ENCODE peak calls at places on chromosomes 7 and 10, in eight cellular contexts. N, E, L, C, D, F, T and W are unnamed samples.

GRCh38 chr7:127437241-127437640 is 44.7 kb upstream of the ZNF800 start:
- DNase-seq in N (no peak), E (no peak), L (no peak), C (no peak), D (no peak), F (no peak), T (no peak), W (no peak)

GRCh38 chr10:117248700-117249465 is 8.0 kb downstream of the SLC18A2 start:
- DNase-seq in N (no peak), E (no peak), L (no peak), C (no peak), D (no peak), F (no peak), T (no peak), W (no peak)

GRCh38 chr7:91242097-91242846 is 22.0 kb upstream of the FZD1 start:
- DNase-seq in N (no peak), E (no peak), L (no peak), C (no peak), D (no peak), F (no peak), T (no peak), W (no peak)

GRCh38 chr7:92606985-92607384 is 16.8 kb upstream of the FAM133B start:
- DNase-seq in N (no peak), E (no peak), L (no peak), C (no peak), D (no peak), F (no peak), T (no peak), W (no peak)

GRCh38 chr10:2784766-2785165 is 282.6 kb upstream of the PFKP start:
- DNase-seq in N (no peak), E (no peak), L (no peak), C (no peak), D (no peak), F (no peak), T (no peak), W (no peak)

GRCh38 chr10:35225204-35225603 is 98.6 kb downstream of the CREM start:
- DNase-seq in N (no peak), E (no peak), L (no peak), C (no peak), D (no peak), F (no peak), T (no peak), W (peak; percentile 85)

GRCh38 chr7:140342732-140343514 is 55.4 kb downstream of the SLC37A3 start:
- DNase-seq in N (peak; percentile 31), E (peak; percentile 84), L (peak; percentile 75), C (no peak), D (peak; percentile 29), F (peak; percentile 64), T (peak; percentile 57), W (no peak)

GRCh38 chr10:47176903-47177860 is 122.8 kb upstream of the GDF10 start:
- DNase-seq in N (no peak), E (peak; percentile 11), L (no peak), C (no peak), D (no peak), F (no peak), T (no peak), W (no peak)

GRCh38 chr7:29563590-29564454 is at the start of gene PRR15:
- DNase-seq in N (peak; percentile 89), E (peak; percentile 96), L (no peak), C (peak; percentile 21), D (peak; percentile 64), F (peak; percentile 81), T (peak; percentile 91), W (no peak)

GRCh38 chr10:130994845-130995244 is 316.7 kb downstream of the TCERG1L start:
- DNase-seq in N (no peak), E (no peak), L (no peak), C (no peak), D (no peak), F (no peak), T (no peak), W (no peak)

GRCh38 chr7:27073066-27073465 is 22.7 kb downstream of the HOXA1 start:
- DNase-seq in N (no peak), E (no peak), L (no peak), C (no peak), D (no peak), F (no peak), T (no peak), W (no peak)

GRCh38 chr7:158263964-158264748 is 323.5 kb downstream of the PTPRN2 start:
- DNase-seq in N (no peak), E (no peak), L (no peak), C (no peak), D (peak; percentile 89), F (no peak), T (peak; percentile 62), W (no peak)

GRCh38 chr10:36638461-36638860 is 486.9 kb upstream of the ANKRD30A start:
- DNase-seq in N (no peak), E (no peak), L (no peak), C (no peak), D (no peak), F (no peak), T (no peak), W (no peak)

GRCh38 chr10:49327036-49327813 is 28.3 kb downstream of the C10orf71 start:
- DNase-seq in N (peak; percentile 17), E (no peak), L (no peak), C (peak; percentile 5), D (no peak), F (no peak), T (no peak), W (no peak)

GRCh38 chr10:76031099-76031498 is 599.7 kb downstream of the LRMDA start:
- DNase-seq in N (no peak), E (no peak), L (peak; percentile 20), C (no peak), D (no peak), F (no peak), T (no peak), W (no peak)

GRCh38 chr10:75250934-75251333 is 15.2 kb upstream of the COMTD1 start:
- DNase-seq in N (no peak), E (no peak), L (no peak), C (no peak), D (no peak), F (no peak), T (peak; percentile 29), W (no peak)

GRCh38 chr10:52313350-52314006 is 603 bp upstream of the DKK1 start:
- DNase-seq in N (no peak), E (peak; percentile 80), L (no peak), C (no peak), D (peak; percentile 52), F (peak; percentile 46), T (peak; percentile 8), W (no peak)

DNA sequence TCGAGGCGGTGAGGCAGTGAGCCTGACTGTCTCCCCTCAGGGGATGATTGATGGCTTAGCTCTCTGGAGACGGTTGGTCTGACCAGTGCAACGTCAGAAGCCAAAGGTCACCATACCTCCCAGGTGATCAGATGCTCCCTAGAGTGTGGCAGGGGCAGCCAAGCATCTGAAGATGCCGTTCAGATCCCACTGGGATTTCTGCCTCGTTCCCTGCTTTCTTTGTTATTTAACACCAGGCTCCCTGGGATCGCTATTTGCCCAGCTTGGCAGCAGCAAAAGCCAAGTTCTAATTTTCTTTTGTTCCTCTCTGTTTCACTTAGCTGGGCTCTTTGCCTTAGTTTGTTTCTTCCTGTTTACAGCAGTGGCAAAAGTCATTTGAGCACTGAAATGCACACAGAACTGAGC is 53.5 kb upstream of the SVIL start:
- DNase-seq in N (no peak), E (peak; percentile 86), L (no peak), C (no peak), D (no peak), F (peak; percentile 57), T (no peak), W (no peak)
- H3K27ac ChIP-seq in N (peak overlapping the region; percentile 55), E (peak overlapping the region; percentile 40), L (no peak overlapping the region), C (no peak overlapping the region), D (no peak overlapping the region), F (no peak overlapping the region), T (peak overlapping the region; percentile 18), W (no peak overlapping the region)

DNA sequence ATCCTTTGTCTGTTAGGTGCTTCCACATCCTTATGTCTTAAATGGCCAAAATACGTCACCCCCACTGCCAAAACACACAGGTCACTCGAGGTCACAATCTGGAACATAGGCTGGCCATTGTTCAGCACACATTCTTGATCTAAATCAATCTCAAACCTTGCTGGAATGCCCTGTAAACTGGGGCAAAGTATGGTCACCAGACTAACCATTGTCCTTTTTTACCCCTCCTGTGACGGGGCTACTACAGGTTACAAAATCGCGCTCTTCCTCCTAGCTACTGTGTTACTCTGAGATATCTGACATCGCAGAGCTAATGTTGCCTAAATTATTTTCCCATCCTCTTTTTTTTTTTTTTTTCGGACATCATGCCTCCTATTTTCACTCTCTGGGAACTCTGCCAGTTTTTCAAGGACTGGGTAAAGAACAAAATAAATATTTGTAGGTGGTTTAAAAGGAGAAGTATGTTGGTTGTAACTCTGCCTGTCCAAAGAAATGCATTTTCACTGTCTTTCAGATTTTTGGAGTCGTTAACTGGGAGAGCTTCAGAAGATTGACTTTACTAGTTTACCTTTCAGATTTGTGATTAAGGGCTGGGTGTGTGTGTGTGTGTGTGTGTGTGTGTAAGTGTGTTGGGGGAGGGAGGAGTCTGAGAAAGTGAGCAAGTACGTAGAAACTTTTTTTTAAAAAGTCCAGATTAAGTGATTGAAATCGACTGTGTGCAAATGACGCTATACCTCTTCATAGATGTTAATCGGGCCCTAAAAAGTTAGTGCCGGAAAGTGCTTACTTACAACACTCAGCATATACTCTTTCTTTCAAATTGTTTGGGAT is 942 bp upstream of the KIAA1217 start:
- DNase-seq in N (peak; percentile 36), E (peak; percentile 47), L (no peak), C (peak; percentile 59), D (peak; percentile 94), F (peak; percentile 51), T (peak; percentile 27), W (no peak)
- H3K4me3 ChIP-seq in N (peak overlapping the region; percentile 45), E (peak overlapping the region; percentile 95), L (no peak overlapping the region), C (peak overlapping the region; percentile 59), D (peak overlapping the region; percentile 88), F (peak overlapping the region; percentile 56), T (no peak overlapping the region), W (no peak overlapping the region)

GRCh38 chr10:33223326-33224014 is 111.0 kb downstream of the NRP1 start:
- DNase-seq in N (no peak), E (no peak), L (no peak), C (no peak), D (no peak), F (no peak), T (no peak), W (no peak)
- H3K27ac ChIP-seq in N (no peak overlapping the region), E (no peak overlapping the region), L (no peak overlapping the region), C (peak overlapping the region; percentile 4), D (no peak overlapping the region), F (no peak overlapping the region), T (no peak overlapping the region), W (no peak overlapping the region)

DNA sequence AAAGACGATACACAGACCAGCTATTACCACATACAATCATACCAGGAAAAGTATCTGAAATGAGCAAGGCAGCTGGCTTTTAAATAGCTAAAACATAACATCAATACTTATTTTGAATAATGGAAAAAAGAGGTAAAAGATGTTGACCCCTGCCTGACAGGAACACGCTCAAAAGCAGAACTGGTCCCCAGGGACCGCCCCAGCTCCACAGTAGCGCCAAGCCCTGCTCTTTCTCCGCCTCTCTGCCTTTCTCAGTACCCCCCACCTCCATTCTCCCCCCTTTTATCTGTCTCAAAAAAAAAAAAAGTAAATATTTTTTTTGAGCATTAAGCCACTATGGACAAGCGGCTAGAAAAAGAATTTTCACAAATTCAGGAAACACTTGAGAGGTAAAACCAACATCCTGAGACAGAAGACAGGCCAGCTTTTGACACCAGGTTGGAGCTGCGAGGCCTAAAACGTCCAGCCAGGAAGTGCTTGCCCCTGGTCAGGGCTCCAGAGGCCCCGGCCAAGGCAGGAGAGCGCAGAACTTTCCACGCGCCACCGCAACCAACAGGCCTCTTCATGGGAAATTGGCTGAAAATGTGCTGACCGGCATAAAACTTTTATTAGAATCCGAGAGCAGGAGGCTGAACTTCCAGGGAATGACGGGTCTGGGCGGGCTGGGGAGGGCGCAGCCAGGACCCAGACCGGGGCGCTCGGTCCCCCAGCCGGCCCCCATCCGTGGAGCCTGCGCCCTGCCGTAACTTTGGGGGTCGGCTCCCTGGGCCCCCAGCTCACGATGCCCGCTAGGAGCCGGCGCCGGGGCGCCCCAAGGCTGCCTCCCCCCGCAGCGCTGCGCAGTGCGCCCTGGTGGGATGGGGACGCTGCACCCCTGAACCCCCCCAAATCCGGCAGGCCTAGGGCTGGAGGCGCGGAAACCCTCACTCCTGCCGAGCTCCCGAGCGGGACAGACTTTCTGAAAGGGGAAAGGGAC is 413.8 kb upstream of the MKI67 start:
- DNase-seq in N (no peak), E (peak; percentile 73), L (no peak), C (peak; percentile 38), D (no peak), F (peak; percentile 47), T (no peak), W (no peak)
- H3K4me3 ChIP-seq in N (no peak overlapping the region), E (peak overlapping the region; percentile 85), L (no peak overlapping the region), C (peak overlapping the region; percentile 34), D (no peak overlapping the region), F (peak overlapping the region; percentile 53), T (no peak overlapping the region), W (no peak overlapping the region)